ENCODE peak calls at places on chromosomes 11 and 22, in four cellular contexts. One of them, this sample, is unnamed.

GRCh38 chr22:48960981-48961655 is 866.6 kb downstream of the BRD1 start:
- DNase-seq in lung: peak
- DNase-seq in GM10248: no peak
- DNase-seq in fibroblast of lung: no peak
- DNase-seq in this sample: no peak

GRCh38 chr11:94938399-94939055 is 34.8 kb downstream of the CWC15 start:
- DNase-seq in lung: no peak
- DNase-seq in GM10248: no peak
- DNase-seq in fibroblast of lung: peak
- DNase-seq in this sample: peak

GRCh38 chr11:91248199-91248807 is 976.3 kb upstream of the FAT3 start:
- DNase-seq in lung: no peak
- DNase-seq in GM10248: no peak
- DNase-seq in fibroblast of lung: peak
- DNase-seq in this sample: no peak

GRCh38 chr11:99631618-99632017 is 610.9 kb downstream of the CNTN5 start:
- DNase-seq in lung: no peak
- DNase-seq in GM10248: no peak
- DNase-seq in fibroblast of lung: no peak
- DNase-seq in this sample: no peak

GRCh38 chr11:102990145-102990544 is 34.6 kb upstream of the MMP13 start:
- DNase-seq in lung: no peak
- DNase-seq in GM10248: no peak
- DNase-seq in fibroblast of lung: no peak
- DNase-seq in this sample: peak

GRCh38 chr11:9138612-9139579 is 47.5 kb upstream of the SCUBE2 start:
- DNase-seq in lung: peak
- DNase-seq in GM10248: no peak
- DNase-seq in fibroblast of lung: peak
- DNase-seq in this sample: peak

GRCh38 chr11:26556582-26556981 is 15.5 kb downstream of the MUC15 start:
- DNase-seq in lung: no peak
- DNase-seq in GM10248: no peak
- DNase-seq in fibroblast of lung: no peak
- DNase-seq in this sample: no peak

GRCh38 chr11:119504366-119504765 is 81.4 kb upstream of the THY1 start:
- DNase-seq in lung: no peak
- DNase-seq in GM10248: no peak
- DNase-seq in fibroblast of lung: no peak
- DNase-seq in this sample: peak

GRCh38 chr11:74485868-74486267 is 7.7 kb downstream of the LIPT2 start:
- DNase-seq in lung: no peak
- DNase-seq in GM10248: no peak
- DNase-seq in fibroblast of lung: no peak
- DNase-seq in this sample: no peak

GRCh38 chr11:10307022-10307410 is 2.1 kb downstream of the ADM start:
- DNase-seq in lung: no peak
- DNase-seq in GM10248: no peak
- DNase-seq in fibroblast of lung: no peak
- DNase-seq in this sample: no peak

GRCh38 chr11:12864316-12865156 is 144.6 kb upstream of the RASSF10 start:
- DNase-seq in lung: no peak
- DNase-seq in GM10248: no peak
- DNase-seq in fibroblast of lung: peak
- DNase-seq in this sample: peak

GRCh38 chr11:64854534-64855502 is 10.4 kb upstream of the CDC42BPG start:
- DNase-seq in lung: peak
- DNase-seq in GM10248: no peak
- DNase-seq in fibroblast of lung: peak
- DNase-seq in this sample: peak

GRCh38 chr22:37519268-37520195 is at the start of gene CARD10:
- DNase-seq in lung: no peak
- DNase-seq in GM10248: no peak
- DNase-seq in fibroblast of lung: no peak
- DNase-seq in this sample: no peak

GRCh38 chr11:16301462-16301861 is 54.9 kb downstream of the SOX6 start:
- DNase-seq in lung: no peak
- DNase-seq in GM10248: no peak
- DNase-seq in fibroblast of lung: no peak
- DNase-seq in this sample: no peak

This sample was measured in fibroblast of gingiva.